ENCODE peak calls at places on chromosomes 13 and 19, in ten cellular contexts. F, X, O, N, D, E, Y, V, U and W are unnamed samples. For H4K20me1, the result is how much of the 10 kb centered on the place peaks cover.

GRCh38 chr19:52070496-52070895 is 21.9 kb upstream of the ZNF432 start:
- DNase-seq in F (no peak), Y (peak), E (no peak), U (no peak), X (peak), D (no peak), N (no peak), V (peak), O (no peak), W (peak)

GRCh38 chr13:25738342-25738771 is 313.5 kb downstream of the SHISA2 start:
- DNase-seq in D (no peak), Y (no peak), U (no peak), O (peak), N (no peak), E (no peak), F (no peak), X (no peak), V (no peak), W (peak)

GRCh38 chr19:46372901-46373572 is 26.1 kb downstream of the PPP5C start:
- DNase-seq in V (peak), O (no peak), F (peak), Y (peak), U (no peak), N (peak), X (no peak), D (peak), E (no peak), W (no peak)

GRCh38 chr19:49676690-49677231 is 310 bp upstream of the PRMT1 start:
- DNase-seq in U (peak), D (peak), Y (peak), V (peak), E (peak), X (peak), O (peak), N (peak), F (peak), W (peak)

GRCh38 chr13:26718146-26718545 is 42.4 kb downstream of the GPR12 start:
- DNase-seq in V (no peak), Y (no peak), X (no peak), E (no peak), D (no peak), N (no peak), O (no peak), U (no peak), F (no peak), W (no peak)

GRCh38 chr13:98476106-98476505 is 100.8 kb downstream of the STK24 start:
- DNase-seq in Y (no peak), F (peak), X (no peak), N (no peak), V (no peak), D (peak), U (no peak), E (no peak), O (no peak), W (no peak)

GRCh38 chr13:93726173-93727019 is 499.8 kb downstream of the GPC6 start:
- DNase-seq in D (peak), N (no peak), X (no peak), F (peak), O (no peak), E (no peak), U (no peak), Y (no peak), V (no peak), W (no peak)

GRCh38 chr19:19823916-19824315 is 2.4 kb upstream of the ZNF506 start:
- DNase-seq in N (no peak), U (no peak), D (no peak), V (no peak), F (no peak), E (peak), X (no peak), O (no peak), Y (no peak), W (no peak)

GRCh38 chr19:46180701-46181385 is 32.8 kb downstream of the IGFL2 start:
- DNase-seq in U (peak), O (no peak), Y (peak), V (no peak), D (no peak), F (no peak), X (peak), E (no peak), N (no peak), W (peak)

GRCh38 chr19:45473366-45474190 is 5.8 kb downstream of the FOSB start:
- DNase-seq in Y (no peak), F (peak), E (no peak), X (no peak), V (no peak), D (peak), U (no peak), N (no peak), O (no peak), W (no peak)

GRCh38 chr13:80515296-80515695 is 174.4 kb upstream of the SPRY2 start:
- DNase-seq in F (no peak), N (no peak), O (no peak), Y (no peak), D (no peak), U (no peak), X (no peak), V (no peak), E (no peak), W (no peak)

GRCh38 chr13:51523082-51523518 is 61.2 kb upstream of the WDFY2 start:
- DNase-seq in F (no peak), D (no peak), X (peak), E (no peak), V (no peak), N (no peak), U (no peak), Y (peak), O (no peak), W (peak)

GRCh38 chr13:42807236-42807635 is 25.9 kb downstream of the FAM216B start:
- DNase-seq in U (no peak), D (no peak), F (no peak), O (no peak), N (no peak), X (peak), E (no peak), V (no peak), Y (peak), W (no peak)

GRCh38 chr13:23289917-23290357 is 109.2 kb downstream of the SGCG start:
- DNase-seq in O (no peak), D (no peak), V (peak), E (no peak), U (no peak), X (peak), F (no peak), Y (peak), N (no peak), W (peak)

GRCh38 chr19:42693760-42694350 is 46.4 kb downstream of the PSG3 start:
- DNase-seq in F (peak), V (no peak), E (peak), N (no peak), U (peak), X (peak), D (no peak), Y (peak), O (peak), W (peak)

GRCh38 chr13:64723735-64724134 is 2506.4 kb downstream of the PCDH9 start:
- DNase-seq in F (peak), O (no peak), E (no peak), Y (peak), N (no peak), X (peak), D (no peak), V (peak), U (peak), W (peak)

GRCh38 chr13:38693641-38694040 is 6.8 kb downstream of the FREM2 start:
- DNase-seq in E (no peak), D (no peak), O (no peak), N (no peak), F (no peak), U (no peak), Y (no peak), V (no peak), X (no peak), W (no peak)

GRCh38 chr19:40933025-40933424 is 51.0 kb upstream of the CYP2A7 start:
- DNase-seq in Y (peak), E (no peak), D (peak), N (peak), X (no peak), U (no peak), V (no peak), F (peak), O (no peak), W (no peak)

GRCh38 chr19:19538077-19538764 is at the start of gene CILP2:
- DNase-seq in X (no peak), V (no peak), U (no peak), E (no peak), O (peak), N (peak), Y (peak), D (peak), F (peak), W (no peak)

GRCh38 chr19:53662209-53662608 is 30.4 kb downstream of the DPRX start:
- DNase-seq in Y (no peak), N (no peak), E (no peak), F (no peak), X (no peak), D (no peak), V (no peak), O (no peak), U (no peak), W (no peak)
- H2AFZ ChIP-seq in Y (no peak), N (no peak), E (no peak), F (no peak), X (no peak), D (no peak), V (no peak), O (no peak), U (no peak), W (no peak)

GRCh38 chr19:17687141-17687856 is 855 bp downstream of the UNC13A start:
- DNase-seq in F (peak), Y (no peak), N (peak), E (no peak), O (no peak), V (no peak), X (no peak), D (peak), U (no peak), W (no peak)

GRCh38 chr19:17688853-17689595 is 870 bp upstream of the UNC13A start:
- DNase-seq in U (no peak), N (peak), E (no peak), V (no peak), F (peak), X (no peak), D (no peak), Y (no peak), O (no peak), W (no peak)

GRCh38 chr19:17686027-17686511 is 2.1 kb downstream of the UNC13A start:
- DNase-seq in E (no peak), Y (no peak), X (no peak), U (no peak), V (no peak), N (no peak), O (no peak), F (peak), D (peak), W (peak)

GRCh38 chr19:17686592-17687042 is 1.5 kb downstream of the UNC13A start:
- DNase-seq in D (peak), F (peak), N (peak), X (no peak), O (no peak), Y (peak), E (no peak), V (no peak), U (peak), W (no peak)

GRCh38 chr19:17687857-17688784 is at the start of gene UNC13A:
- DNase-seq in F (peak), O (no peak), U (no peak), N (peak), Y (no peak), X (peak), V (no peak), E (peak), D (peak), W (peak)
- H3K4me3 ChIP-seq in F (peak), O (no peak), U (peak), N (peak), Y (no peak), X (no peak), V (no peak), E (no peak), D (peak), W (no peak)

DNA sequence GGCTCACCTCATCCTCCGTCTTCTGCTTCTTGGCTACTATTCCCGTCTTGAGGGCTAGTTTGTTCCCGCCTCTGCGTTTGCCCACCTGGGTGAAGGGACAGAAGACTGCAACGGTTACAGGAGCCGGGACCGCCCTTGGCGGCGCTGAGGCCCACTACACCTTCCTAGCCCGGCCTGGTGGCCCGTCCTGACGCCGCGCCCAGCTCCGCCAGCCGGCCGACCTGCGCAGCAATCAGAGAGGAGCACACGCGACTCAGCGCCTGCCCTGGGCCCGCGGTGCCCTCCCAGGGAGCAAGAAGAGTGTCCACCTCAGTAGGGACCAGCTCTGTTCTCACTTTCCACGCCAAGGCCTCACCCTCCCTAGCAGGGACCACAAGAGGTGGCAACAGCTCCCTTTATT is 3.1 kb downstream of the TRIR start:
- DNase-seq in F (no peak), O (no peak), N (no peak), X (no peak), V (no peak), U (no peak), Y (no peak), E (no peak), D (no peak), W (no peak)
- H4K20me1 ChIP-seq in F (under half), O (under half), N (under half), X (under half), V (under half), U (under half), Y (under half), E (under half), D (under half), W (under half)

GRCh38 chr19:3142938-3143337 is 7.1 kb downstream of the GNA15 start:
- DNase-seq in V (no peak), N (no peak), E (no peak), F (no peak), D (no peak), X (no peak), U (no peak), Y (no peak), O (no peak), W (no peak)
- H2AFZ ChIP-seq in V (no peak), N (no peak), E (no peak), F (no peak), D (no peak), X (peak), U (no peak), Y (no peak), O (no peak), W (no peak)

DNA sequence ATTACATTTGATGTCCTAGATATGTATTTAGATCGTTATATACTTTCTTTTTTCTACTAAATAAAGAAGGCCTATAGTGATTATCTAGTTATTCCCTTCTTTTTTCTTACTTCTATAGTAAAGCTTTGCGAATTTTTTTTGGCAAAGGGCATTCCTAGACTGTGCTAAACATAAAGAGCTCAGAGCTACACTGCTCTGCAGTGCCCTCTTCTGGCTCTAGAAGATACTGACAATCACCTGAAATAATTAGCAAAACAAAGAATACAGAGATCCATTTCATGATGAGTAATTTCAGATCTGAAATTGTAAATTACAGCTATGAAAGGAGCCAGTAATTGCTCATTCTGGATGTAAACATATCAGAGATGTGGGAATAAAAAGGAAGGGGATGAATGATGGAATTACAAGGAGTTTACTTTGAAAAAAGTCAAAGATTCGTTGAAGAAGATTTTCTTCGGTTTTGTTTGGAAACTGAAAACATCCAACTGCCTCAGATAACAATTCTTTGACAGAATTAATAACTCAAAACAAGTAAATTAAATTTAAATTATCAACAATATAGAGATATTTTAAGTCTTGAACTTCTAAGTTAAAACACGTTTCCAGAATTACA is 288.5 kb downstream of the NALCN start:
- DNase-seq in N (no peak), V (no peak), F (peak), X (peak), E (peak), U (peak), O (peak), Y (peak), D (peak), W (peak)
- H3K4me3 ChIP-seq in N (no peak), V (no peak), F (no peak), X (no peak), E (no peak), U (no peak), O (no peak), Y (no peak), D (no peak), W (no peak)

GRCh38 chr13:113302940-113303339 is 5.9 kb downstream of the LAMP1 start:
- DNase-seq in E (no peak), X (peak), D (no peak), V (no peak), Y (no peak), N (no peak), O (no peak), F (no peak), U (no peak), W (no peak)

GRCh38 chr13:113298001-113298945 is 1.2 kb downstream of the LAMP1 start:
- DNase-seq in N (no peak), O (no peak), X (no peak), E (no peak), F (no peak), V (no peak), Y (peak), D (no peak), U (no peak), W (peak)

GRCh38 chr13:113297370-113297871 is 382 bp downstream of the LAMP1 start:
- DNase-seq in N (no peak), O (no peak), F (peak), U (no peak), E (peak), X (no peak), V (no peak), D (no peak), Y (no peak), W (peak)

GRCh38 chr13:113296842-113297369 is at the start of gene LAMP1:
- DNase-seq in F (peak), E (peak), N (peak), O (peak), Y (peak), U (peak), X (peak), D (peak), V (peak), W (peak)

DNA sequence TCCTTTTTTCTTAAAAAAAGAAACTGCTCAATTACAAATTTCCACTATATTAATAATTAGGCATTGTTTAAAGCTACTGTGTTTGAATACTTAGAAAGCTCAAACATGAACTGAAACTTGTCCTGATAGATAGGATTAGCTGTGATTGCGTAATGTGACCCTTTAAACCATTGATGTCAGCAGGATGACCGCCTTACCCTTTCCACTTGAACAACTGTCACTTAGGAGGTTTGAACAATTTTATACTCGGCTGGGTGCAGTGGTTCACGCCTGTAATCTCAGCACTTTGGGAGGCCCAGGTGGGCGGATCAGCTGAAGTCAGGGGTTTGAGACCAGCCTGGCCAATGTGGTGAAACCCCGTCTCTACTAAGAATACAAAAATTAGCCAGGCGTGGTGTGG is 2.9 kb downstream of the LAMP1 start:
- DNase-seq in V (no peak), Y (no peak), O (no peak), N (no peak), F (no peak), E (no peak), U (no peak), D (no peak), X (no peak), W (no peak)
- H4K20me1 ChIP-seq in V (under half), Y (under half), O (under half), N (under half), F (under half), E (under half), U (under half), D (under half), X (half or more), W (under half)

GRCh38 chr13:101204270-101205011 is 211.9 kb downstream of the NALCN start:
- DNase-seq in X (peak), E (no peak), N (no peak), F (no peak), D (no peak), U (no peak), V (no peak), Y (no peak), O (no peak), W (peak)
- H2AFZ ChIP-seq in X (no peak), E (no peak), N (no peak), F (no peak), D (no peak), U (no peak), V (no peak), Y (no peak), O (no peak), W (no peak)